ENCODE peak calls at places on chromosomes 1 and 21, in four cellular contexts. F is endodermal cell; O is cardiac muscle cell; A is CD8-positive, alpha-beta T cell. P is an unnamed sample. For H3K4me1, the result is how much of the 10 kb centered on the place peaks cover.

GRCh38 chr1:177008653-177009052 is 155.9 kb downstream of the ASTN1 start:
- DNase-seq in F (no peak), O (no peak), A (no peak), P (no peak)

GRCh38 chr21:35349378-35350080 is 300.4 kb upstream of the RUNX1 start:
- DNase-seq in F (no peak), O (no peak), A (no peak), P (no peak)

GRCh38 chr1:203338335-203339036 is 12.4 kb downstream of the FMOD start:
- DNase-seq in F (peak), O (peak), A (peak), P (no peak)

GRCh38 chr21:46559291-46559983 is 45.4 kb downstream of the S100B start:
- DNase-seq in F (no peak), O (peak), A (peak), P (no peak)

GRCh38 chr1:23393706-23394105 is 24.1 kb upstream of the ZNF436 start:
- DNase-seq in F (peak), O (no peak), A (no peak), P (no peak)

GRCh38 chr21:45987121-45987711 is 5.6 kb downstream of the COL6A1 start:
- DNase-seq in F (no peak), O (no peak), A (no peak), P (peak)

GRCh38 chr1:225766967-225767413 is 10.6 kb upstream of the SRP9 start:
- DNase-seq in F (no peak), O (no peak), A (no peak), P (no peak)

GRCh38 chr1:87781589-87781988 is 452.9 kb downstream of the LMO4 start:
- DNase-seq in F (no peak), O (no peak), A (no peak), P (no peak)

GRCh38 chr1:7580923-7581753 is 190.0 kb upstream of the VAMP3 start:
- DNase-seq in F (no peak), O (no peak), A (no peak), P (peak)

GRCh38 chr1:60857851-60858250 is 224.5 kb upstream of the NFIA start:
- DNase-seq in F (no peak), O (no peak), A (no peak), P (no peak)

GRCh38 chr1:59223943-59224639 is 72.8 kb upstream of the FGGY start:
- DNase-seq in F (peak), O (peak), A (no peak), P (no peak)

GRCh38 chr1:78104322-78104721 is 58.6 kb downstream of the GIPC2 start:
- DNase-seq in F (no peak), O (no peak), A (no peak), P (no peak)

GRCh38 chr1:24745711-24746582 is 700 bp downstream of the CLIC4 start:
- DNase-seq in F (peak), O (peak), A (no peak), P (no peak)
- H3K4me1 ChIP-seq in F (under half), O (under half), A (under half), P (under half)

GRCh38 chr1:18217398-18218043 is 109.9 kb downstream of the IGSF21 start:
- DNase-seq in F (peak), O (peak), A (no peak), P (no peak)
- TF ChIP-seq CTCF in F (peak), O (peak), A (no peak), P (no peak)

DNA sequence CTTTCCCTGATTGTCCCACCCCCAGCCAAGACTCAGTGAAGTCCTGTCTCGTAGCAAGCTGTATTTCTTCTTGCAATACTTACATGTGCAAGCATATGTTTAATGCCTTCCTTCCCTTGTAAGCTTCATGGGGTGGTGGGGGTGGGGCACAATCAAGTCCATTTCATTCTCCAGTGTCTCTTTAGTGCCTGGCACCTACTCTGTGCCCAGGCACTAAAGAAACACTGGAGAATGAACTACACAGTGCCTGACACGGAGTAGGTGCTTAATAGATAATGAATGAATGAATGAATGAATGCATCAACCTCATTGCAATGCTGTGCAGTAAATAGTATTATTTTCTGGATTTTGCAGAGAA is 143.0 kb downstream of the PLPP3 start:
- DNase-seq in F (no peak), O (no peak), A (no peak), P (no peak)
- H3K4me1 ChIP-seq in F (half or more), O (under half), A (under half), P (under half)

GRCh38 chr1:43591181-43591580 is 58.8 kb upstream of the KDM4A start:
- DNase-seq in F (no peak), O (no peak), A (no peak), P (no peak)
- TF ChIP-seq CTCF in F (no peak), O (no peak), A (no peak), P (no peak)

GRCh38 chr1:19620786-19621185 is 23.3 kb upstream of the NBL1 start:
- DNase-seq in F (no peak), O (no peak), A (no peak), P (no peak)
- H3K4me1 ChIP-seq in F (under half), O (under half), A (under half), P (under half)

DNA sequence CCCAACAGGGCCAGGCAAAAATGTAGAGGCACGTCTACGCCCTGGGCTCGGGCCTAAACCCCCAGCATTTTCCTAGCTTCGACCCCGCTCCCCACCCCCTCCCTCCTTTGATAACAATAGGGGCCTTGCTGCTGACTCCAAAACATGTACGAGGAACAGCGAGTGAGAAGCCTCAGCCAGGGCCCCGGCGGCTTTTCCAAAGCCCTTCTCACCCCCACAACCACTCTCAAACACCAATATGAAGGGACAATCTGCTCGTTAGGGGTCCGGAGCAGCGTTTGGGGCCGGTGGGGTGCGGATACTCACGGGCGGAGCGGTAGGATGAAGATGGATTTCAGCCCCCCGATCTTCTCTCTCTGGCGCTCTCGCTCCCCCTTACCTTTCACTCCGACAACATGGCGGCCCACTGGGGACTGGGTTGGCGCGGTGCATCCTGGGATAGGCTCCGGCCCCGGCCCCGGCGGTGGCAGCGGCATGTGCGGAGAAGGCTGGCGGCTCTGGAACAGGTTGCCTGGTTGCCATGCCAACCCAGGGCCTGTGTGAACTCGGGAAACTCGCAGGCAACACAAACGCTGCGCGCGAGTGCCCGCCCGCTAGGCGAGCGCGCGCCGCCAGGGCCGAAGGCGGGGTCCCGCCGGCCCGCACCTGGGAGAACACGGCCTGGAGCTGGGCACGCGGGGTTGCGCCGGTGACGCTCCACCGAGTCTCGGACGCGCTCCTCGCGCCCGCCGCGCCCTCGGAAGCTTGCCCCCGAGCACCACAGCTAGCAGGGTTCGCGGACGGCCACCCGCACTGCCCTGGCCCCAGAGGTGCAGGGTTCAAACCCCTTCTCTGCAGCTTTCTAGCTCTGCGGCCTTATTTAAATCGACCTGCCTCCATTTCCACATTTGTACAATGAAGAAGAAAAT is at the start of gene PUM1:
- DNase-seq in F (peak), O (peak), A (peak), P (peak)
- TF ChIP-seq CTCF in F (peak), O (no peak), A (no peak), P (no peak)

GRCh38 chr1:201771466-201771865 is 57.5 kb upstream of the IPO9 start:
- DNase-seq in F (no peak), O (no peak), A (no peak), P (no peak)
- H3K4me1 ChIP-seq in F (under half), O (under half), A (under half), P (under half)

DNA sequence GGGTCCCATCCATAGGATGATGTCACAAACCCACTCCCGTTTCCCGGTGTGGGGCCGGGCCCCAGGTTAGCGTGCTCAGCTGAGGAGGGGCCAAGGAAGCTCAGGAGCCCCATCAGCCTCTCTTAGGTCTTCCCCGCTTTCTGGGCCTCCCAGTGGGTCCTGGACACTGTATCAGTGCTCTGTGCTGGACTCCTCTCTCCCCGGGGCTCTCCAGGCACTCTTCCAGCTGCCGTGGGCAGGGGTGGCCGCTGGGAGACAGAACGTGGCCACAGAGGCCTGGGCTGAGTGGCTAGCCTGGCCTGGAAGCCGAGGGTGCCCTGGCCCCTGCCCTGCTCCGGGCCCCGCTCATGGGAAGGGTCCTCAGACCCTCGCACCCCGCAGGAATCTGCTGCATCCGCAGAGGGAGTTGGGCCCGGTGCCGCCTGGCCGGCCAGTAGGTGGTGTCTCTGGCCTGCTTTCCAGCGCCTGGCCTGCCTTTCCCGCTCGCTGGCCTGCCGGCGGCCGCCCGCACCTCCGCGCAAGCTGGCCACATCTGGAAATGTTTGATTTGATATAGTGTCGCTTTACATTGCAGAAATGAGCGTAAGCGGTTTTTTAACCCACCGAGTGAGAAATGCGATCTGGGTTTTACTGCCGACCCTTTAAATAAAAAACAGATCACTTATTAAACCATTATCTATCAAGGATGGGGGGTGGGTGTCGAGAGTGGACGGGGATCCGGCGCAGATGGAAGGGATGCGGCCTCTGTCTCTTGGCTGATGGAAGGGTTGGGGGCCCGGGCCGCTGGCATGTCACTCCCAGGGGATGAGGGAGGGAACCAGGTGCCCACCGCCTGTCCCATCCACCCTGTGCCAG is 74.4 kb upstream of the TTC34 start:
- DNase-seq in F (no peak), O (no peak), A (no peak), P (no peak)
- TF ChIP-seq CTCF in F (no peak), O (no peak), A (no peak), P (peak)

GRCh38 chr1:93433407-93433961 is 14.4 kb upstream of the FNBP1L start:
- DNase-seq in F (peak), O (no peak), A (no peak), P (no peak)
- H3K4me1 ChIP-seq in F (under half), O (under half), A (under half), P (under half)

GRCh38 chr1:37958690-37959089 is 11.8 kb upstream of the INPP5B start:
- DNase-seq in F (no peak), O (no peak), A (no peak), P (no peak)

GRCh38 chr1:37951041-37951782 is 4.4 kb upstream of the INPP5B start:
- DNase-seq in F (no peak), O (no peak), A (no peak), P (peak)

GRCh38 chr1:37951783-37952624 is 5.2 kb upstream of the INPP5B start:
- DNase-seq in F (no peak), O (no peak), A (no peak), P (peak)

GRCh38 chr1:37952738-37953137 is 5.9 kb upstream of the INPP5B start:
- DNase-seq in F (no peak), O (no peak), A (no peak), P (no peak)

DNA sequence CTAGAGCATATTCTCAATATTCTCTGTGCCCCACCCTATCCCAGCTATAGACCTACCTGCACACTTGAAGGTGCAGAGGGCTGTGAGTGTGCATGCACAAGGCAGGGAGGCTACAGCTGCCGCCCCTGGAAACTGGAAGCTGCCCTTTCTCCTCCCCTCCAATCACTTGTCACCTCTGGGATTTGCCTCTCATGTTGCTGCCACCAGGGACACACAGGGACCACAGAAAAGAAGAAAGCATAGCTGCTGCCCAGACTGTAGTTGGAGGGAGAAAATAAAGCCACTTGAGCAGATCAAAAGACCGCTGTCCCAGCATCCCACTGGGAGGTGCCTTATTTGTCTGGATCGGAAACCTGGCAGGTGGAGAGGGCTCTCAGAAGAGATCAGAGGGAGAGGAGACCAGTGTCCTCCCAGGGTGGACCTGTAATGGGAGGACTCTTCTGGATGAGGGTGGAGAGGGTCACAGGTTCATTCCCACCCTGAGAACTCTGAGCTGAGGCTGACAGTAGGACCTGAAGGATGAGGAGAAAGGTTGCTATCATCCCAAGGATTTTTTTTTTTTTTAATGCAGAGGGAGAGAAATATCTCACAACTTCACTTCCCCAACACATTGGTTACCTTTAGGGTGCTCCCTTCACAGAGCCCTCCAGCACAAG is 7.6 kb upstream of the INPP5B start:
- DNase-seq in F (peak), O (peak), A (no peak), P (no peak)
- TF ChIP-seq CTCF in F (peak), O (no peak), A (no peak), P (no peak)